ENCODE peak calls at places on chromosomes 7 and 10, in four cellular contexts. D is GM12878, B is WTC11, O is HepG2. E is an unnamed sample.

GRCh38 chr10:3486346-3487065 is 298.5 kb downstream of the KLF6 start:
- DNase-seq in D (no peak), B (peak), O (peak), E (no peak)

GRCh38 chr10:110568055-110568735 is 700 bp downstream of the SMC3 start:
- DNase-seq in D (no peak), B (peak), O (peak), E (peak)

GRCh38 chr7:129163875-129164544 is 19.5 kb downstream of the TSPAN33 start:
- DNase-seq in D (no peak), B (no peak), O (peak), E (peak)

GRCh38 chr10:120988751-120989150 is 137.6 kb downstream of the WDR11 start:
- DNase-seq in D (no peak), B (no peak), O (no peak), E (no peak)

GRCh38 chr10:88565072-88565471 is 18.0 kb downstream of the RNLS start:
- DNase-seq in D (no peak), B (no peak), O (no peak), E (no peak)

GRCh38 chr10:106540606-106541005 is 623.9 kb downstream of the SORCS1 start:
- DNase-seq in D (no peak), B (no peak), O (no peak), E (no peak)

GRCh38 chr10:75402486-75403143 is 1.1 kb upstream of the ZNF503 start:
- DNase-seq in D (no peak), B (peak), O (no peak), E (no peak)

GRCh38 chr10:63206997-63207952 is 74.1 kb downstream of the NRBF2 start:
- DNase-seq in D (peak), B (no peak), O (no peak), E (no peak)

GRCh38 chr7:142321391-142321790 is 63.5 kb upstream of the PRSS58 start:
- DNase-seq in D (no peak), B (no peak), O (no peak), E (no peak)

GRCh38 chr7:115724400-115725056 is 306.0 kb downstream of the TFEC start:
- DNase-seq in D (no peak), B (no peak), O (peak), E (no peak)

GRCh38 chr10:66877359-66877758 is 48.5 kb upstream of the LRRTM3 start:
- DNase-seq in D (no peak), B (no peak), O (no peak), E (no peak)

GRCh38 chr10:43265799-43266721 is 805 bp downstream of the RASGEF1A start:
- DNase-seq in D (no peak), B (peak), O (peak), E (peak)

GRCh38 chr7:111668711-111669110 is 106.4 kb upstream of the IMMP2L start:
- DNase-seq in D (no peak), B (no peak), O (no peak), E (no peak)

GRCh38 chr7:93331706-93332105 is 99.5 kb downstream of the VPS50 start:
- DNase-seq in D (no peak), B (no peak), O (no peak), E (peak)

DNA sequence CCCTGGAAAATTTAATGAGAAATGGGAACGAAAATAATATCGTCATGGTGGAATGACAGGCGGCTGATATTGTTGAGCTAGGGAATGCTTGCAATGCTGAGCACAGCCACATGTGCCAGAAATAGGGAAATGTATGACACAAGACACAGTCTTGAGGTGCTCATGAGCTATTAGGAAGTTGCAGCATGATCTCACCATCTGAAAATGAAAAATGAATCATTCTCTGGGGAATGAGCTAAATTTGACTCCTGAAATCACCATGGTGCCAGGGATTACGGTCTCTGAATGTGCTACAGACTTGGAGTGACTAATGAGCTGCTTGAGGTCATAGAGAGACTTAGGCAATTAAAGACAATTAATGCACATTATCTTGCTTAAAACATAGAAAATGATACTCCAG is 845.0 kb downstream of the CNTNAP2 start:
- DNase-seq in D (no peak), B (no peak), O (no peak), E (no peak)
- TF ChIP-seq ETV6 in D (no peak), B (no peak), O (no peak), E (no peak)

GRCh38 chr7:151039850-151040548 is 8.3 kb upstream of the ASIC3 start:
- DNase-seq in D (no peak), B (no peak), O (no peak), E (peak)
- TF ChIP-seq NR2C2 in D (no peak), B (no peak), O (no peak), E (no peak)

GRCh38 chr10:36542493-36542892 is 582.9 kb upstream of the ANKRD30A start:
- DNase-seq in D (no peak), B (no peak), O (no peak), E (no peak)
- TF ChIP-seq ETV6 in D (no peak), B (no peak), O (no peak), E (no peak)

GRCh38 chr10:126049741-126050140 is 153.4 kb downstream of the FANK1 start:
- DNase-seq in D (no peak), B (no peak), O (no peak), E (no peak)
- TF ChIP-seq NR2C2 in D (no peak), B (no peak), O (no peak), E (no peak)

GRCh38 chr10:841535-841934 is 90.0 kb downstream of the LARP4B start:
- DNase-seq in D (no peak), B (no peak), O (no peak), E (no peak)

GRCh38 chr10:836782-837181 is 94.7 kb downstream of the LARP4B start:
- DNase-seq in D (no peak), B (no peak), O (no peak), E (no peak)

GRCh38 chr10:843703-844102 is 87.8 kb downstream of the LARP4B start:
- DNase-seq in D (no peak), B (no peak), O (no peak), E (no peak)

GRCh38 chr10:842795-843194 is 88.7 kb downstream of the LARP4B start:
- DNase-seq in D (no peak), B (no peak), O (no peak), E (no peak)

DNA sequence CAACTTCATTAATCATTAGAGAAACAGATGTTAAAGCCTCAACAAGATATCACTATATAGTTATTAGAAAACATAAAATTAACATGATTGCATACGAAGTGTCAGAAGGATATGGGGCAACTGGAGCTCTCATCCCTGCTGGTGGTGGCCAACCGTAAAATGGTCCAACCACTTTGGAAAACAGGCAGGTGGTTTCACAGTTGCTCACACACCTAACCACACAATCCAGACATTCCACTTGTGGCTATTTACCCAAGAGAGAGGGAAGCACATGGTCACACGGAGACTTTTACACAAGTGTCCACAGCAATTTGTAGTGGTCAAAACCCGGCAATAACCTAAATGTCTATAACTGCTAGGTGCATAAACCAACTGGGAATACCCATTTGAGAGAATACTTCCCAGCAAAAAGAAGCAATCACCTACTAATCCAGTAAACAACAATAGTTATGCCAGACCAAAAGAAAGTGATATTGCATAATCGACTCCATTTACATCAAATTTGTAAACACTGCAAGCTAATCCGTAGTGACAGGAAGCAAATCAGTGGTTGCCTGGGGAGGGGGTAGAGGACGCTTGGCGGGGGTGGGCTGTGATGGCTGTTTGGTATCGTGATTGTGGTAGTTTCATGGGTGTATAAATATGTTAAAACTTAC is 91.8 kb downstream of the LARP4B start:
- DNase-seq in D (no peak), B (no peak), O (no peak), E (no peak)
- TF ChIP-seq ETV6 in D (no peak), B (no peak), O (no peak), E (no peak)

GRCh38 chr7:33761440-33762080 is 143.8 kb upstream of the BMPER start:
- DNase-seq in D (no peak), B (no peak), O (no peak), E (no peak)

GRCh38 chr7:33762903-33763295 is 142.4 kb upstream of the BMPER start:
- DNase-seq in D (no peak), B (no peak), O (no peak), E (no peak)

GRCh38 chr7:33762153-33762902 is 143.0 kb upstream of the BMPER start:
- DNase-seq in D (no peak), B (no peak), O (no peak), E (no peak)

GRCh38 chr7:33760146-33760545 is 145.2 kb upstream of the BMPER start:
- DNase-seq in D (no peak), B (no peak), O (no peak), E (no peak)

GRCh38 chr7:33760834-33761233 is 144.5 kb upstream of the BMPER start:
- DNase-seq in D (no peak), B (no peak), O (no peak), E (no peak)
- TF ChIP-seq NR2C2 in D (no peak), B (no peak), O (no peak), E (no peak)

GRCh38 chr7:140330128-140330527 is 68.2 kb downstream of the SLC37A3 start:
- DNase-seq in D (no peak), B (no peak), O (no peak), E (no peak)
- TF ChIP-seq ETV6 in D (no peak), B (no peak), O (no peak), E (no peak)

GRCh38 chr7:2804227-2804763 is 39.8 kb downstream of the GNA12 start:
- DNase-seq in D (no peak), B (no peak), O (peak), E (peak)
- TF ChIP-seq NR2C2 in D (no peak), B (no peak), O (no peak), E (no peak)

DNA sequence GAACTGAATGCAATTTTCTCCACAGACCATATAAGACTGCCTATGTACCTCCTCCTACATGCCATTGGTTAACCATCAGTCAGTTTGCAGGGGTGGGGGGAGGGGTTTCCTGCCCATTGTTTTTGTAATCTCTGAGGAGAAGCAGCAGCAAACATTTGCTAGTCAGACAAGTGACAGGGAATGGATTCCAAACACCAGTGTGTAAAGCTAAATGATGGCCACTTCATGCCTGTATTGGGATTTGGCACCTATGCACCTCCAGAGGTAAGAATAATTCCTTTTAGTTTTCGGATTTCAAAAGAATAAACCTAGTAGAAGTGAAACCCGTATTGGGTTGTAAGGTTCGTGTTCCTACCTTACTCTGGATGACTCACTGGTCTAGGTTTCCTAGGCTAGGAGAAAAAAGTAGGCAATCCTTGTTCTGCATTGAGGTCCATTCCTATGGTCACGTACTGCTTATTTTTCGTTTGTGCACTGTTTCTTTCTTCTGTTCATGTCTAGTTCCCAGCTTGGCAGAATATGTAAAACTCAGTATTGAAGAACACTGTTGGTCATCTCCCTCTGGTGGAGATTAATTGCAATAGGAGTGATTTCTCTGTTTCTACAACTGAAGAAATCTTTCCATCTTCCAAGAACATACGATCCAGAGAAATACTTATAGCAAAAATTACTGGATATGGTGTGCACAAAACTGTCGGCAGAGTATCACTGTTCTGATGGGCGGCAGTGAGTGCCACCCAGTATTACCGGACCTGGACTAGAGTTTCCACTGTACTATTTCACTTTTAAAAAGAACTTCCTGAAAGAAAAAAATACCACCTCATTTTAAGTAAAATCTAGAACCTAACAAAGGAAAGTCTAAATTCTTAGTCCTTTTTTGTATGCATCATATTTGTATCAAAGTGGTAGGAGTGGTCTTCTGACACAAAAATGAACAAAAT is at the start of gene AKR1C3:
- DNase-seq in D (no peak), B (no peak), O (peak), E (peak)
- TF ChIP-seq ETV6 in D (no peak), B (no peak), O (no peak), E (no peak)

DNA sequence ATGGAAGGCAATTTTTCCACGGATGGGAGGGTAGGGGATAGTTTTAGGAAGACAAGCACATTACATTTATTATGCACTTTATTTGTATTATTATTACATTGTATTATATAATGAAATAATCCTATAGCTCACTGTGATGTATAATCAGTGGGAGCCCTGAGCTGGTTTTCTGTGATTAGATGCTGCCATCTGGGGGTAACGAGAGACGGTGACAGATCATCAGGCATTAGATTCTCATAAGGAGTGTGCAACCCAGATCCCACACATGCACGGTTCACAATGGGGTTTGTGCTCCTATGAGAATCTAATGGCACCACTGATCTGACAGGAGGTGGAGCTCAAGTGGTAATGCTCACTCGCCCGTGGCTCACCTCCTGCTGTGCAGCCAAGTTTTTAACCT is 103.9 kb upstream of the STK17A start:
- DNase-seq in D (no peak), B (no peak), O (peak), E (no peak)
- TF ChIP-seq NR2C2 in D (no peak), B (no peak), O (no peak), E (no peak)